ENCODE peak calls at places on chromosomes 13 and 19, in ten cellular contexts. One of them, this sample, is unnamed.

GRCh38 chr13:35723061-35723461 is 246.6 kb upstream of the MAB21L1 start:
- DNase-seq in heart left ventricle: no peak
- DNase-seq in neural progenitor cell: no peak
- DNase-seq in epithelial cell of proximal tubule: no peak
- DNase-seq in GM10248: no peak
- DNase-seq in CD4-positive, alpha-beta T cell: no peak
- DNase-seq in CD8-positive, alpha-beta T cell: no peak
- DNase-seq in B cell: no peak
- DNase-seq in ovary: peak
- DNase-seq in cardiac muscle cell: peak
- DNase-seq in this sample: no peak

GRCh38 chr19:53237114-53237777 is 17.4 kb downstream of the ZNF677 start:
- DNase-seq in heart left ventricle: no peak
- DNase-seq in neural progenitor cell: no peak
- DNase-seq in epithelial cell of proximal tubule: no peak
- DNase-seq in GM10248: no peak
- DNase-seq in CD4-positive, alpha-beta T cell: no peak
- DNase-seq in CD8-positive, alpha-beta T cell: no peak
- DNase-seq in B cell: no peak
- DNase-seq in ovary: no peak
- DNase-seq in cardiac muscle cell: no peak
- DNase-seq in this sample: no peak

GRCh38 chr13:62168891-62169290 is 753.2 kb upstream of the PCDH20 start:
- DNase-seq in heart left ventricle: no peak
- DNase-seq in neural progenitor cell: no peak
- DNase-seq in epithelial cell of proximal tubule: no peak
- DNase-seq in GM10248: no peak
- DNase-seq in CD4-positive, alpha-beta T cell: no peak
- DNase-seq in CD8-positive, alpha-beta T cell: no peak
- DNase-seq in B cell: no peak
- DNase-seq in ovary: no peak
- DNase-seq in cardiac muscle cell: no peak
- DNase-seq in this sample: no peak

GRCh38 chr19:1608414-1609391 is 3.4 kb upstream of the UQCR11 start:
- DNase-seq in heart left ventricle: no peak
- DNase-seq in neural progenitor cell: no peak
- DNase-seq in epithelial cell of proximal tubule: no peak
- DNase-seq in GM10248: no peak
- DNase-seq in CD4-positive, alpha-beta T cell: peak
- DNase-seq in CD8-positive, alpha-beta T cell: no peak
- DNase-seq in B cell: peak
- DNase-seq in ovary: no peak
- DNase-seq in cardiac muscle cell: no peak
- DNase-seq in this sample: no peak

GRCh38 chr13:72453161-72453560 is 274.3 kb downstream of the MZT1 start:
- DNase-seq in heart left ventricle: no peak
- DNase-seq in neural progenitor cell: no peak
- DNase-seq in epithelial cell of proximal tubule: no peak
- DNase-seq in GM10248: no peak
- DNase-seq in CD4-positive, alpha-beta T cell: no peak
- DNase-seq in CD8-positive, alpha-beta T cell: no peak
- DNase-seq in B cell: no peak
- DNase-seq in ovary: no peak
- DNase-seq in cardiac muscle cell: no peak
- DNase-seq in this sample: no peak

GRCh38 chr19:19540707-19541515 is 2.8 kb downstream of the CILP2 start:
- DNase-seq in heart left ventricle: no peak
- DNase-seq in neural progenitor cell: peak
- DNase-seq in epithelial cell of proximal tubule: no peak
- DNase-seq in GM10248: peak
- DNase-seq in CD4-positive, alpha-beta T cell: peak
- DNase-seq in CD8-positive, alpha-beta T cell: peak
- DNase-seq in B cell: peak
- DNase-seq in ovary: peak
- DNase-seq in cardiac muscle cell: peak
- DNase-seq in this sample: no peak

GRCh38 chr19:40129425-40129824 is 38.7 kb upstream of the ZNF780A start:
- DNase-seq in heart left ventricle: no peak
- DNase-seq in neural progenitor cell: no peak
- DNase-seq in epithelial cell of proximal tubule: no peak
- DNase-seq in GM10248: no peak
- DNase-seq in CD4-positive, alpha-beta T cell: no peak
- DNase-seq in CD8-positive, alpha-beta T cell: no peak
- DNase-seq in B cell: no peak
- DNase-seq in ovary: no peak
- DNase-seq in cardiac muscle cell: no peak
- DNase-seq in this sample: no peak

GRCh38 chr19:7360393-7360984 is 11.8 kb downstream of the ARHGEF18 start:
- DNase-seq in heart left ventricle: no peak
- DNase-seq in neural progenitor cell: no peak
- DNase-seq in epithelial cell of proximal tubule: no peak
- DNase-seq in GM10248: no peak
- DNase-seq in CD4-positive, alpha-beta T cell: no peak
- DNase-seq in CD8-positive, alpha-beta T cell: no peak
- DNase-seq in B cell: no peak
- DNase-seq in ovary: no peak
- DNase-seq in cardiac muscle cell: peak
- DNase-seq in this sample: no peak

GRCh38 chr13:24293761-24294160 is 15.6 kb upstream of the C1QTNF9 start:
- DNase-seq in heart left ventricle: no peak
- DNase-seq in neural progenitor cell: peak
- DNase-seq in epithelial cell of proximal tubule: no peak
- DNase-seq in GM10248: no peak
- DNase-seq in CD4-positive, alpha-beta T cell: no peak
- DNase-seq in CD8-positive, alpha-beta T cell: no peak
- DNase-seq in B cell: no peak
- DNase-seq in ovary: no peak
- DNase-seq in cardiac muscle cell: no peak
- DNase-seq in this sample: no peak

GRCh38 chr13:113635048-113635420 is 23.0 kb downstream of the ATP4B start:
- DNase-seq in heart left ventricle: peak
- DNase-seq in neural progenitor cell: no peak
- DNase-seq in epithelial cell of proximal tubule: no peak
- DNase-seq in GM10248: no peak
- DNase-seq in CD4-positive, alpha-beta T cell: peak
- DNase-seq in CD8-positive, alpha-beta T cell: no peak
- DNase-seq in B cell: no peak
- DNase-seq in ovary: no peak
- DNase-seq in cardiac muscle cell: no peak
- DNase-seq in this sample: no peak

GRCh38 chr19:30853036-30853435 is 480.9 kb downstream of the ZNF536 start:
- DNase-seq in heart left ventricle: no peak
- DNase-seq in neural progenitor cell: no peak
- DNase-seq in epithelial cell of proximal tubule: no peak
- DNase-seq in GM10248: no peak
- DNase-seq in CD4-positive, alpha-beta T cell: no peak
- DNase-seq in CD8-positive, alpha-beta T cell: no peak
- DNase-seq in B cell: no peak
- DNase-seq in ovary: no peak
- DNase-seq in cardiac muscle cell: no peak
- DNase-seq in this sample: no peak

DNA sequence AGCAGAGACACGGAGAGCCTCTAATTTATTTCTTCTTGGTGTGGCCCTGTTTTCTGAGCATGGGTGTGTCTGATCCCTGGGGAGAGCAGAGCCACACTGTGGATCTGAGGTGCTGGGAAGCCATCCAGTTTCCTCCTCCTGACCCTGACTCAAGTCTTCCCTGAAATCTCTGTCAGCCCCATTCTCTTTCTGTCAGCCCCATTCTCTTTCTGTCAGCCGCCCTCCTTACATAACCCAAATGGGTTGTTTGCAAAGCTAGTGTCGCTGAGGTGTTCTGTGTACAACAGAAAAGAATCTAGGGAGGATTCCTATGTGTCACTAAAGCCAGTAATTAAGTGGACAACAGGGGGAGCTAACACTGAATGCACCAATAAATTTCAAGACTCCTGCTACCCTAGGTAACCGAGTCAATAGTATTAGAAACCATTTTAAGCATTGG is 50.2 kb downstream of the LRCH1 start:
- DNase-seq in heart left ventricle: no peak
- DNase-seq in neural progenitor cell: peak
- DNase-seq in epithelial cell of proximal tubule: no peak
- DNase-seq in GM10248: no peak
- DNase-seq in CD4-positive, alpha-beta T cell: no peak
- DNase-seq in CD8-positive, alpha-beta T cell: no peak
- DNase-seq in B cell: no peak
- DNase-seq in ovary: no peak
- DNase-seq in cardiac muscle cell: peak
- DNase-seq in this sample: no peak
- TF ChIP-seq CTCF in heart left ventricle: peak
- TF ChIP-seq CTCF in neural progenitor cell: peak
- TF ChIP-seq CTCF in epithelial cell of proximal tubule: peak
- TF ChIP-seq CTCF in GM10248: peak
- TF ChIP-seq CTCF in CD4-positive, alpha-beta T cell: no peak
- TF ChIP-seq CTCF in CD8-positive, alpha-beta T cell: no peak
- TF ChIP-seq CTCF in B cell: no peak
- TF ChIP-seq CTCF in ovary: no peak
- TF ChIP-seq CTCF in cardiac muscle cell: peak
- TF ChIP-seq CTCF in this sample: peak

DNA sequence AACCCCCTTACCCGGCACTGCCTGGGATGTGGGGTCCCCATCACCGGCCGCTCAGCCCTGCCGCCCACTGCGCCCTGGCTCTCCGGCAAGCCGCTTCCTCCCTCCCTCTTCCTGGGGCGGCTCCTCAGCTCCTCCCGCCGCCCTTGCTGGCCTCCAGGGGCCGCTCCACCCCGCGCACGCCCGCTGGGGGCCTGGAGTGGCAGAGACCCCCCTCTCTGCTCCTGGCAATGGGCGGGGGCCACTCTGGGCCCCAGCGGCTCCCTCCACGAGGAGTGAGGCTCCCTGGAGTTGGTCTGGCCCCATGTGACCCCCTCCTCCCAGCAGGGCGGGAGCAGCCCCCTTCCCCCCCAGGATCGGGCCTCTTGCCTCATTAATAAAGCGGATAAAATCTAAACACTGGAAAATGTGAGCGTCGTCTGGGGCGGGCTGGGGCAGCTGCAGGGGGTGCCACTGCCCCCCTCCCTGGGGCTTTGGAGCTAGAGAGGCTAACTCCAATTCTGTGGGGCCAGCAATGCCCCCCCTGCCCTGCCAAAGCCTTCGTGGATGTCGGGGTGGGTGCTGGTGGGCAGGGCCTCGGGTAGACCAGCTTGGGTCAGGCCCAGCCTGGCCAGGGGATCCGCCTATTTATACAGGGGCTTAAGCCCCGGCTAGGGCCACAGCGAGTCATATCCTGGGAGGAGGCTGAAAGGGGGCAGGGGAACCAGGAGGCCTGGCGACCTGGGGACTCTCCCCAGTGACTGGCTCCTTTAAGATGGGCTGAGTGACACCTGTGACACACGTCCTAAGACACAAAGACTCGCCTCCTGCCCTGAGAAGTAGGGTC is at the start of gene PTGER1:
- DNase-seq in heart left ventricle: no peak
- DNase-seq in neural progenitor cell: peak
- DNase-seq in epithelial cell of proximal tubule: no peak
- DNase-seq in GM10248: peak
- DNase-seq in CD4-positive, alpha-beta T cell: no peak
- DNase-seq in CD8-positive, alpha-beta T cell: no peak
- DNase-seq in B cell: no peak
- DNase-seq in ovary: no peak
- DNase-seq in cardiac muscle cell: peak
- DNase-seq in this sample: no peak
- TF ChIP-seq CTCF in heart left ventricle: no peak
- TF ChIP-seq CTCF in neural progenitor cell: peak
- TF ChIP-seq CTCF in epithelial cell of proximal tubule: peak
- TF ChIP-seq CTCF in GM10248: peak
- TF ChIP-seq CTCF in CD4-positive, alpha-beta T cell: peak
- TF ChIP-seq CTCF in CD8-positive, alpha-beta T cell: no peak
- TF ChIP-seq CTCF in B cell: no peak
- TF ChIP-seq CTCF in ovary: no peak
- TF ChIP-seq CTCF in cardiac muscle cell: peak
- TF ChIP-seq CTCF in this sample: peak

DNA sequence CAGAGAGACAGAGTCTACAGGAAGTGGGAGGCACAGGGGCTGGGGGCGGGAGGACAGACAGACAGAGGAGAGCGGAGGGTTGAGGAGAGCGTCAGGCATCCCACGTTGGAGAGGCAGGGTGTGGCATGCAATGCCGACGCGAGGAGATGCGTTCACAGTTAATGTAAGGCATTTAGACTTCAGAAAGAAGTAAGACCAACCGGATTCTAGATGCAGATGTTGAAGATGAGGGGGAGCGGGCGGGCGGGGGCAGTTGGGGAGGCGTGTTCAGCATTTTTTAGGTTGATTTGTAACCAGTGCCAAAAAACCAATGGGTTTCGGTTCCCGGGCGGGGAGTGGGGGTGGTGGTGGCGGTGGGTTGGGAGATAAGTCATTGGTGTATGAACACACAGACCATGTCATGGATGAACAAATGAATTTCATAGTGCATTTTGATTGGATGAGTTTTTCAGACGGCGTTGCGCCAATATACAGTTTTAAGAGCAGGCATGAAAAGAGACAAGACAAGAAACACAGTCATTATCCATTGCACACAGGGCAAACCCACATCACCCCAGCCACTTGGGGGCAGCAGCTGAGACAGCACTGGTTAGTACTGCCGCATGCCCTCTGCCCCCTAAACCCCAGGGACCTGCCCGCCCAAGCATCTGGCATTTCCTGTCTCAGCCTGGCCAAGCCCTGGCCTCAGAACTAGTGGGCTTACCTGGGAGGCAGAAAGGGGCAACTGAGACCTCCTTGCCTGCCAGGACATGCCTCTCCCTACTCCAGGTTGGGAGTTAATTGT is 91.3 kb downstream of the IER2 start:
- DNase-seq in heart left ventricle: no peak
- DNase-seq in neural progenitor cell: no peak
- DNase-seq in epithelial cell of proximal tubule: no peak
- DNase-seq in GM10248: no peak
- DNase-seq in CD4-positive, alpha-beta T cell: no peak
- DNase-seq in CD8-positive, alpha-beta T cell: no peak
- DNase-seq in B cell: peak
- DNase-seq in ovary: no peak
- DNase-seq in cardiac muscle cell: no peak
- DNase-seq in this sample: no peak
- TF ChIP-seq CTCF in heart left ventricle: no peak
- TF ChIP-seq CTCF in neural progenitor cell: no peak
- TF ChIP-seq CTCF in epithelial cell of proximal tubule: no peak
- TF ChIP-seq CTCF in GM10248: no peak
- TF ChIP-seq CTCF in CD4-positive, alpha-beta T cell: no peak
- TF ChIP-seq CTCF in CD8-positive, alpha-beta T cell: no peak
- TF ChIP-seq CTCF in B cell: no peak
- TF ChIP-seq CTCF in ovary: no peak
- TF ChIP-seq CTCF in cardiac muscle cell: no peak
- TF ChIP-seq CTCF in this sample: peak

DNA sequence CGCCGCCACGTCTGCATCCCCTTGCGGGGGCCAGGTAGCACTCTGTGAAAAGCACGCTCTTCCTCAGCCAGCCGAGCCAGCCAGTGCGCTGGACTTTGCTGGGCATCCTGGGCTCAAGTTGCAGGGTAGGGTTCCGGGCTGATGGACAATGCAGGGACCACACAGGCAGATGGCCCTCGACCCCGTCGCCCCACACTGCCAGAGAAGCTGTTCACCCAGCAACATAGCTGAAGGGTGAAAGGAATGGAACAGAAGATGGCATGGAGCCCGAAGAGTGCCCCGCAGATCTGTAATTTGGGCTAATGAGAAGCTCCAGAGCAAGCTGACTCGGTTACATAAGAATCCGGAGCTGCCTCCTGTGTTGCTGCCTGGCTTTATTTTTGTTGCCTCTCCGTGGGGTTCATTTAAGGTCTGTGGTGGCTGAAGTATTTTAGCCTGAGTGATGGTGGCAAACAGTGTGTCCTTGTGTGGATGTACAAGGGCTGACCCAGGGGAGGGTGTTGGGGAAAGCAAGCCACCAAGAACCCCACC is 105.8 kb downstream of the SOX1 start:
- DNase-seq in heart left ventricle: no peak
- DNase-seq in neural progenitor cell: peak
- DNase-seq in epithelial cell of proximal tubule: no peak
- DNase-seq in GM10248: no peak
- DNase-seq in CD4-positive, alpha-beta T cell: no peak
- DNase-seq in CD8-positive, alpha-beta T cell: no peak
- DNase-seq in B cell: no peak
- DNase-seq in ovary: no peak
- DNase-seq in cardiac muscle cell: no peak
- DNase-seq in this sample: no peak
- TF ChIP-seq CTCF in heart left ventricle: no peak
- TF ChIP-seq CTCF in neural progenitor cell: no peak
- TF ChIP-seq CTCF in epithelial cell of proximal tubule: no peak
- TF ChIP-seq CTCF in GM10248: no peak
- TF ChIP-seq CTCF in CD4-positive, alpha-beta T cell: no peak
- TF ChIP-seq CTCF in CD8-positive, alpha-beta T cell: no peak
- TF ChIP-seq CTCF in B cell: no peak
- TF ChIP-seq CTCF in ovary: no peak
- TF ChIP-seq CTCF in cardiac muscle cell: no peak
- TF ChIP-seq CTCF in this sample: no peak